ENCODE peak calls at places on chromosomes 13 and 19, in five cellular contexts. U, K, M, P and L are unnamed samples.

GRCh38 chr19:30222993-30223865 is 149.0 kb upstream of the ZNF536 start:
- DNase-seq in P (no peak), K (no peak), U (no peak), M (no peak), L (no peak)

GRCh38 chr13:24459234-24459633 is 53.3 kb downstream of the PARP4 start:
- DNase-seq in K (no peak), M (no peak), U (no peak), P (no peak), L (no peak)

GRCh38 chr19:40355975-40356680 is 7.6 kb downstream of the PLD3 start:
- DNase-seq in U (no peak), K (no peak), M (no peak), P (peak; percentile 21), L (no peak)

GRCh38 chr13:21674271-21675009 is 3.6 kb downstream of the FGF9 start:
- DNase-seq in M (peak; percentile 57), K (no peak), P (peak; percentile 81), U (no peak), L (no peak)

GRCh38 chr13:59674616-59675015 is 489.1 kb downstream of the DIAPH3 start:
- DNase-seq in M (no peak), K (no peak), U (no peak), P (no peak), L (no peak)

GRCh38 chr13:97426695-97427094 is 7.3 kb upstream of the RAP2A start:
- DNase-seq in U (no peak), K (no peak), M (no peak), P (no peak), L (no peak)

GRCh38 chr13:112911285-112911701 is 57.7 kb upstream of the MCF2L start:
- DNase-seq in U (no peak), K (peak; percentile 43), P (no peak), M (no peak), L (no peak)

GRCh38 chr13:112244495-112245177 is 131.5 kb upstream of the SPACA7 start:
- DNase-seq in U (no peak), K (peak; percentile 13), P (peak; percentile 58), M (no peak), L (peak; percentile 72)

GRCh38 chr13:61486496-61486895 is 70.8 kb upstream of the PCDH20 start:
- DNase-seq in P (peak; percentile 42), U (no peak), M (no peak), K (no peak), L (no peak)

GRCh38 chr13:113526466-113527220 is 36.1 kb upstream of the DCUN1D2 start:
- DNase-seq in M (peak; percentile 8), P (peak; percentile 39), U (no peak), K (peak; percentile 31), L (no peak)

GRCh38 chr13:110073982-110074381 is 233.0 kb downstream of the COL4A1 start:
- DNase-seq in M (no peak), U (no peak), K (no peak), P (no peak), L (no peak)

GRCh38 chr19:17757125-17757524 is 5.8 kb downstream of the FCHO1 start:
- DNase-seq in U (peak; percentile 26), K (peak; percentile 66), P (no peak), M (peak; percentile 85), L (peak; percentile 29)

GRCh38 chr13:42305503-42305902 is 33.6 kb downstream of the AKAP11 start:
- DNase-seq in K (no peak), P (no peak), U (no peak), M (no peak), L (no peak)

GRCh38 chr13:77986699-77987098 is 68.1 kb upstream of the EDNRB start:
- DNase-seq in K (no peak), U (no peak), M (no peak), P (no peak), L (no peak)

GRCh38 chr19:17325881-17326594 is 8.6 kb downstream of the ANO8 start:
- DNase-seq in K (peak; percentile 65), U (no peak), M (peak; percentile 67), P (no peak), L (no peak)

GRCh38 chr19:51441410-51442390 is 16.6 kb downstream of the SIGLEC8 start:
- DNase-seq in P (peak; percentile 90), K (peak; percentile 96), M (peak; percentile 29), U (no peak), L (peak; percentile 86)

GRCh38 chr19:4471400-4472173 is 510 bp upstream of the HDGFL2 start:
- DNase-seq in K (peak; percentile 99), P (peak; percentile 98), M (peak; percentile 99), U (peak; percentile 99), L (peak; percentile 99)
- TF ChIP-seq POLR2A in K (peak; percentile 61), P (peak; percentile 60), M (peak; percentile 12), U (peak; percentile 65), L (peak; percentile 29)

GRCh38 chr13:108851660-108852059 is 222.2 kb downstream of the MYO16 start:
- DNase-seq in U (no peak), M (no peak), P (no peak), K (no peak), L (no peak)
- H3K4me3 ChIP-seq in U (no peak overlapping the region), M (no peak overlapping the region), P (no peak overlapping the region), K (no peak overlapping the region), L (no peak overlapping the region)

GRCh38 chr19:36141039-36141914 is 1.4 kb downstream of the CAPNS1 start:
- DNase-seq in P (peak; percentile 95), M (peak; percentile 93), U (peak; percentile 92), K (peak; percentile 95), L (peak; percentile 89)
- TF ChIP-seq POLR2A in P (no peak), M (no peak), U (peak; percentile 72), K (peak; percentile 75), L (no peak)

GRCh38 chr13:87954116-87954515 is 282.9 kb downstream of the SLITRK5 start:
- DNase-seq in P (no peak), M (no peak), U (no peak), K (no peak), L (no peak)
- H3K4me3 ChIP-seq in P (no peak overlapping the region), M (no peak overlapping the region), U (no peak overlapping the region), K (no peak overlapping the region), L (no peak overlapping the region)